ENCODE peak calls at places on chromosome 9, in four cellular contexts. X is LNCaP clone FGC, V is WTC11, W is H9. D is an unnamed sample.

GRCh38 chr9:27385606-27386005 is 88.7 kb upstream of the EQTN start:
- DNase-seq in X (peak), V (no peak), W (no peak), D (no peak)

GRCh38 chr9:114046876-114047275 is 31.2 kb downstream of the AMBP start:
- DNase-seq in X (no peak), V (no peak), W (no peak), D (no peak)

GRCh38 chr9:38277601-38278200 is 114.8 kb upstream of the ALDH1B1 start:
- DNase-seq in X (no peak), V (no peak), W (peak), D (no peak)

GRCh38 chr9:130453487-130453886 is 8.7 kb downstream of the ASS1 start:
- DNase-seq in X (no peak), V (no peak), W (no peak), D (no peak)

GRCh38 chr9:1008256-1008655 is 31.8 kb downstream of the DMRT3 start:
- DNase-seq in X (no peak), V (no peak), W (no peak), D (no peak)

GRCh38 chr9:119375892-119376291 is 6.7 kb upstream of the BRINP1 start:
- DNase-seq in X (peak), V (peak), W (peak), D (no peak)

GRCh38 chr9:121288874-121289553 is 21.1 kb downstream of the GSN start:
- DNase-seq in X (no peak), V (peak), W (peak), D (no peak)

GRCh38 chr9:95091574-95091970 is 225.9 kb downstream of the FANCC start:
- DNase-seq in X (no peak), V (no peak), W (no peak), D (no peak)

GRCh38 chr9:76441551-76442322 is 17.2 kb upstream of the GCNT1 start:
- DNase-seq in X (no peak), V (no peak), W (no peak), D (peak)

GRCh38 chr9:28396058-28396457 is 822.8 kb upstream of the C9orf72 start:
- DNase-seq in X (no peak), V (no peak), W (no peak), D (no peak)

GRCh38 chr9:17881371-17881770 is 302.5 kb downstream of the SH3GL2 start:
- DNase-seq in X (no peak), V (no peak), W (no peak), D (no peak)

GRCh38 chr9:111955048-111955447 is 58.4 kb downstream of the UGCG start:
- DNase-seq in X (no peak), V (no peak), W (no peak), D (no peak)

GRCh38 chr9:79193001-79193400 is 378.8 kb upstream of the TLE4 start:
- DNase-seq in X (no peak), V (no peak), W (no peak), D (no peak)

GRCh38 chr9:127912296-127912695 is 4.5 kb downstream of the ST6GALNAC4 start:
- DNase-seq in X (no peak), V (no peak), W (no peak), D (no peak)

GRCh38 chr9:127915325-127915752 is 1.5 kb downstream of the ST6GALNAC4 start:
- DNase-seq in X (no peak), V (no peak), W (no peak), D (no peak)

GRCh38 chr9:127913682-127914081 is 3.2 kb downstream of the ST6GALNAC4 start:
- DNase-seq in X (no peak), V (no peak), W (no peak), D (no peak)

GRCh38 chr9:127910613-127911205 is 6.1 kb downstream of the ST6GALNAC4 start:
- DNase-seq in X (no peak), V (no peak), W (no peak), D (no peak)

DNA sequence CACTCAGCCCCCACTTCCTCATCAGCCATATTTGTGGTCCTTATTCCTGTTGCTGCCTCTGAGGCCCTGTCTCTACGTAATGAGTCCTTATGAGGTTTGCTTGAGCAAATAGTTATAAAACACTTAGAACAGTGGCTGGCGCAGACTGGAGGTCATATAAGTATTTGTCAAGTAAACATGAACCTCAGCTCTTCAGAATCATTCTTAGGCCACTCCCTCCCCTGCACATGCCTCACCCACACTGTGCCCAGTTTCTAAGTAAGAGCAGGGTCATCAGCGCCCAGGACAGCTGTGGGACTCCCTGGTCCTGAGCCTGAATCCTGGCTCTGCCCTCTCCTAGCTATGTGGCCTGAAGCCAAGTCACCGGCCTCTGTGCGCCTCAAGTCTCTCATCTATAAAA is 4.0 kb downstream of the ST6GALNAC4 start:
- DNase-seq in X (peak), V (no peak), W (no peak), D (no peak)
- TF ChIP-seq CTCF in X (no peak), V (no peak), W (no peak), D (no peak)

DNA sequence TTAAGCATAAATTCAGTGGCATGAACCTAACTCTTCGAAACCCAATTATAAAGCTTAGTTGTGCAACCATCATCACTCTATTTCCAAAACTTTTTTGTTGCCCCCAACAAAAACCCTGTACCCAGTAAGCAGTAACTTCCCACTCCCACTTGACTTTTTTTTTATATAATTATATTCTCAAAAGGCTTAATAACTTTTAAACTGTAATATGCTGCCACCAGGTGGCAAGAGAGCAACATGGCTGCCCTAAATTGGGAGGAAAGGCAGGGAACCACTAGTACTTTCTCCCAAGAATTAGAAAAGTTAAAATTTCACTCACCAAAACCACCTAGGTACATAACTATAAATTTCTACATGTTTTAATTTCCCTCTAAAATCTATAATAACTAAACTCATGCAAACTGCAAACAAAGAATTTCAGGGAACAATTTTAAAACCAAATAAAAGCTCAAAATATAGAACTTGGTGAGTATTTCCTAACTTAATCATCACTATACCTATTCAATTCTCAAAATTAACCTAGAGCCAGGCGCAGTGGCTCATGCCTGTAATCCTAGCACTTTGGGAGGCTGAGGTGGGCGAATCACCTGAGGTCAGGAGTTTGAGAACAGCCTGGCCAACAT is 50.2 kb upstream of the RNF38 start:
- DNase-seq in X (peak), V (no peak), W (no peak), D (peak)
- TF ChIP-seq CTCF in X (peak), V (peak), W (peak), D (peak)

GRCh38 chr9:128677787-128678186 is 11.2 kb upstream of the SET start:
- DNase-seq in X (no peak), V (no peak), W (no peak), D (no peak)
- TF ChIP-seq CTCF in X (no peak), V (no peak), W (no peak), D (no peak)

DNA sequence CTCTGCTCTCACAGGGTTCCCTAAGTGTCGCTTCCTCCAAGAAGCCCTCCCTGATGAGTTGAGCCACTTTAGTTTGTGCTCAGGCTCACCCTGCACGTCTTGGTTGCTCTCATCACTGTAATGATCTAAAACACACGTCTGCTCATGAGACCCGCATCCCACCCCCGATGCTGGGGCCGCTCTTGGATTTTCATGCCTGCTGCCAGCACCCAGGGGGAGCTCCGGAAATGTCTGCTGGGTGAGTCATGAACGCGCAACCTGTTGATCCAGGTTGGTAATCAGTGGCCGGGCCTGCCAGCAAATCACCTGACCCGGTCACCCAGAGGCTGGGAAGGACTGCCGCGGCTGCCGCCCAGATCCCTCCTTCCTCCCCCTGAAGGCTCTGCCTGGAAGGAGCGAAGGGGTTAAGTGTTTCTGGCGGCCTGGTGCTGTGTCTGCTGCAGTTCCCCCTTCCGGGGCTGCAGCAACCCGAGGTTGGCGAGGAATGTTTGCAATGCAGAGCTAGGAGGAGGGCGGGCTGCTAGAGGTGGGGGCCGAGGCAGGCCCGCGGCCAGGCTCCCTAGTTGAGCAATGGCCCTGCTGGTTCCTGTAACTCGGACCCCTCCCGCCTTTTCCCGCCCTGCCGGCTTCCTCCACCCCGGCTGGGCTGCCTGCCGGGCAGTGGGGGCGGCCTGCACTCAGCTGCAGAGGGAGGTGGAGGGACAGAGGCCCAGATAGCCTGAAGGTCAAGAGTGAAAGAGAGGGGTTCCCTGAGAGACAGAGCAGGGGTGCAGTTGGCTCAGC is 156.1 kb upstream of the IER5L start:
- DNase-seq in X (peak), V (peak), W (peak), D (no peak)
- TF ChIP-seq CTCF in X (peak), V (no peak), W (no peak), D (no peak)

GRCh38 chr9:134951461-134951860 is 33.7 kb upstream of the FCN1 start:
- DNase-seq in X (no peak), V (no peak), W (no peak), D (no peak)
- TF ChIP-seq CTCF in X (no peak), V (no peak), W (no peak), D (no peak)

GRCh38 chr9:97991818-97992217 is 8.7 kb downstream of the ANP32B start:
- DNase-seq in X (no peak), V (no peak), W (no peak), D (no peak)

GRCh38 chr9:97993000-97993399 is 9.9 kb downstream of the ANP32B start:
- DNase-seq in X (no peak), V (no peak), W (no peak), D (no peak)

GRCh38 chr9:97987490-97987889 is 4.3 kb downstream of the ANP32B start:
- DNase-seq in X (no peak), V (no peak), W (no peak), D (peak)

GRCh38 chr9:97992219-97992618 is 9.1 kb downstream of the ANP32B start:
- DNase-seq in X (no peak), V (no peak), W (no peak), D (no peak)

DNA sequence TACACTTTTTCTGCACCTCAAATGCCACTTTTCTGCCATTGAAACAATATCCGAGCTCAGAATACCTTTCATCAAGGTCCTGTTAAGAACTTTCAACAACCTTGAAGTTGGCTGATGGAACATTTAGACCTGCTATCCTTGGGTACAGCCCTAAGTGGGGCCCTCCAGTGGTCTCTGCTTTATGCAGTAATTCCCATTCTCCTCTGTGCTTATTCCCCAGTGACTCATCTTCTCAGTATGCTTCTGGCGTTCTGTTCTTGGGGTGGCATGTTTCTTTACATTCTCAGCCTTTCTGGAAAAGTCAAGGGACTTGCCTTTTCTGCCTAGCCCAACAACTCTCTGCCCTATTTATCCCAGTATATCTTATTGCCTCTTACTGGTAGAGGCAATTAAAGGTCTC is 7.1 kb downstream of the ANP32B start:
- DNase-seq in X (no peak), V (no peak), W (no peak), D (no peak)
- TF ChIP-seq CTCF in X (no peak), V (no peak), W (no peak), D (no peak)

GRCh38 chr9:34701023-34701768 is 8.7 kb downstream of the CCL21 start:
- DNase-seq in X (no peak), V (peak), W (peak), D (peak)
- TF ChIP-seq CTCF in X (peak), V (peak), W (peak), D (peak)

GRCh38 chr9:136133191-136133958 is 14.7 kb upstream of the TMEM250 start:
- DNase-seq in X (no peak), V (peak), W (peak), D (peak)
- TF ChIP-seq CTCF in X (peak), V (no peak), W (peak), D (no peak)

DNA sequence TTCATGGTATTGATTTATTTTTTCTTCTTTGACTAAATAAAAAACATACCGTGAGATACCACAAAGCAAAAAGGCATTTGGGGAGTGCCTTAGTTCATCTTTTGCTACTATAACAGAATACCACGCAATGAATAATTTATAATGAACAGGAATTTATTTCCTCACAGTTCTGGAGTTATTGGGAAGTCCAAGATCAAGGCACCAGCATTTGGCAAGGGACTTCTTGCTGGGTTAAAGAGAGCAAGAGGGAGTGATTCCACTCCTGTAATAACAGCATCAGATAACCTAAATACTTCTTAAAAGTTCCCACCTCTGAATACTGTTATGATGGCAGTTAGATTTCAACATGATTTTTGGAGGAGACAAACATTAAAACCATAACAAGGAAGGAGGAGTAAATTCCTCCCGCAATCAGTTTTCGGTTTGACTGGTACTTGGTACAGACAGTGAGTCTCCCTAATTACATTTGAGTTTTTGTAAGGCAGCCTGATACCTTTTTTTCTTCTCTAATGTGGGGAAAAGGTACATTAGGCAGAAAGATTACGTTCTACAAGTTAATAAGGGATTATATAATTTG is 8.8 kb upstream of the OMD start:
- DNase-seq in X (no peak), V (no peak), W (no peak), D (no peak)
- TF ChIP-seq CTCF in X (no peak), V (no peak), W (no peak), D (no peak)

GRCh38 chr9:116168231-116168630 is 14.6 kb downstream of the PAPPA start:
- DNase-seq in X (no peak), V (no peak), W (no peak), D (no peak)

GRCh38 chr9:116163293-116164055 is 9.9 kb downstream of the PAPPA start:
- DNase-seq in X (no peak), V (no peak), W (no peak), D (no peak)

GRCh38 chr9:116162241-116162781 is 8.7 kb downstream of the PAPPA start:
- DNase-seq in X (no peak), V (no peak), W (no peak), D (no peak)

GRCh38 chr9:116165912-116166311 is 12.3 kb downstream of the PAPPA start:
- DNase-seq in X (no peak), V (no peak), W (no peak), D (no peak)

DNA sequence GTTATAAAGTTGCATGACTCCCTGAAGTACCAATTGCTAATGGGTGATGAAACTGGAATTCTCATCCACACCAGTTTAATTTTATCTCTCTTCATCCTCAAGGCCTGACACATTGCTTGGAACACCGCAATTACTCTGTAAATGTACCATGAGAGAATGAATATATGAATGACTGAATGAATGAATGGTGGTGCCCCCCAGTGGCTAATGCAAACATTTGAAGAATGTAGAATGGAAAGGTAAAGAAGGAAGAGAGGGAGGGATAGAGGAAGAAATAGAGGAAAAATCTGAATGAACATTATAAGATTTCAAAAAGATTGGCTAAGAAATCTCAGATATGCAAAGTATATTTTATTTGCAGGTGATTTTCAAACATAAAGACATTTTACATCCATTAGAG is 13.1 kb downstream of the PAPPA start:
- DNase-seq in X (no peak), V (no peak), W (no peak), D (no peak)
- TF ChIP-seq CTCF in X (peak), V (no peak), W (peak), D (peak)

D was measured in GM20000.